ENCODE peak calls at places on chromosomes 2 and 18, in seven cellular contexts. One of them, this sample, is unnamed.

GRCh38 chr2:150802648-150803047 is 315.2 kb upstream of the RND3 start:
- DNase-seq in esophagus squamous epithelium: no peak
- DNase-seq in coronary artery: no peak
- DNase-seq in uterus: no peak
- DNase-seq in GM20000: no peak
- DNase-seq in HFFc6: no peak
- DNase-seq in dorsolateral prefrontal cortex: no peak
- DNase-seq in this sample: no peak

GRCh38 chr18:22485808-22486244 is 68.1 kb upstream of the CTAGE1 start:
- DNase-seq in uterus: no peak
- DNase-seq in esophagus squamous epithelium: no peak
- DNase-seq in coronary artery: no peak
- DNase-seq in HFFc6: peak
- DNase-seq in GM20000: no peak
- DNase-seq in dorsolateral prefrontal cortex: no peak
- DNase-seq in this sample: no peak

GRCh38 chr2:95303191-95303914 is 6.2 kb downstream of the KCNIP3 start:
- DNase-seq in coronary artery: no peak
- DNase-seq in GM20000: no peak
- DNase-seq in dorsolateral prefrontal cortex: peak
- DNase-seq in esophagus squamous epithelium: no peak
- DNase-seq in HFFc6: no peak
- DNase-seq in uterus: no peak
- DNase-seq in this sample: no peak

GRCh38 chr2:48220463-48220862 is 309.5 kb upstream of the STON1 start:
- DNase-seq in coronary artery: no peak
- DNase-seq in esophagus squamous epithelium: no peak
- DNase-seq in uterus: no peak
- DNase-seq in GM20000: no peak
- DNase-seq in dorsolateral prefrontal cortex: no peak
- DNase-seq in HFFc6: no peak
- DNase-seq in this sample: no peak

GRCh38 chr2:17815466-17816184 is 635 bp upstream of the MSGN1 start:
- DNase-seq in dorsolateral prefrontal cortex: no peak
- DNase-seq in uterus: no peak
- DNase-seq in coronary artery: no peak
- DNase-seq in esophagus squamous epithelium: no peak
- DNase-seq in GM20000: no peak
- DNase-seq in HFFc6: no peak
- DNase-seq in this sample: no peak

GRCh38 chr2:119366161-119366648 is 429 bp downstream of the C2orf76 start:
- DNase-seq in coronary artery: no peak
- DNase-seq in HFFc6: peak
- DNase-seq in GM20000: no peak
- DNase-seq in uterus: no peak
- DNase-seq in dorsolateral prefrontal cortex: no peak
- DNase-seq in esophagus squamous epithelium: no peak
- DNase-seq in this sample: peak

GRCh38 chr2:238082151-238082550 is 18.0 kb upstream of the ESPNL start:
- DNase-seq in esophagus squamous epithelium: no peak
- DNase-seq in coronary artery: no peak
- DNase-seq in HFFc6: no peak
- DNase-seq in uterus: no peak
- DNase-seq in dorsolateral prefrontal cortex: no peak
- DNase-seq in GM20000: no peak
- DNase-seq in this sample: no peak

GRCh38 chr2:124883595-124883994 is 858.5 kb downstream of the CNTNAP5 start:
- DNase-seq in coronary artery: no peak
- DNase-seq in uterus: no peak
- DNase-seq in GM20000: no peak
- DNase-seq in esophagus squamous epithelium: no peak
- DNase-seq in dorsolateral prefrontal cortex: no peak
- DNase-seq in HFFc6: no peak
- DNase-seq in this sample: no peak

GRCh38 chr2:156436477-156437085 is 402 bp downstream of the GPD2 start:
- DNase-seq in dorsolateral prefrontal cortex: no peak
- DNase-seq in HFFc6: no peak
- DNase-seq in GM20000: peak
- DNase-seq in coronary artery: no peak
- DNase-seq in esophagus squamous epithelium: no peak
- DNase-seq in uterus: no peak
- DNase-seq in this sample: peak

GRCh38 chr18:35022430-35023001 is 18.7 kb upstream of the MAPRE2 start:
- DNase-seq in dorsolateral prefrontal cortex: no peak
- DNase-seq in HFFc6: no peak
- DNase-seq in GM20000: no peak
- DNase-seq in esophagus squamous epithelium: no peak
- DNase-seq in uterus: no peak
- DNase-seq in coronary artery: no peak
- DNase-seq in this sample: no peak

GRCh38 chr2:227004482-227004881 is 159.5 kb downstream of the COL4A4 start:
- DNase-seq in GM20000: no peak
- DNase-seq in uterus: no peak
- DNase-seq in esophagus squamous epithelium: no peak
- DNase-seq in HFFc6: no peak
- DNase-seq in coronary artery: no peak
- DNase-seq in dorsolateral prefrontal cortex: no peak
- DNase-seq in this sample: no peak

GRCh38 chr2:129757915-129758421 is 221.5 kb upstream of the RAB6C start:
- DNase-seq in coronary artery: peak
- DNase-seq in uterus: no peak
- DNase-seq in esophagus squamous epithelium: no peak
- DNase-seq in dorsolateral prefrontal cortex: no peak
- DNase-seq in GM20000: no peak
- DNase-seq in HFFc6: no peak
- DNase-seq in this sample: no peak

GRCh38 chr2:28995765-28996164 is 14.7 kb downstream of the TOGARAM2 start:
- DNase-seq in uterus: no peak
- DNase-seq in HFFc6: no peak
- DNase-seq in esophagus squamous epithelium: no peak
- DNase-seq in GM20000: no peak
- DNase-seq in coronary artery: no peak
- DNase-seq in dorsolateral prefrontal cortex: no peak
- DNase-seq in this sample: no peak

GRCh38 chr2:127096718-127097470 is 10.1 kb downstream of the BIN1 start:
- DNase-seq in uterus: no peak
- DNase-seq in HFFc6: no peak
- DNase-seq in esophagus squamous epithelium: no peak
- DNase-seq in GM20000: no peak
- DNase-seq in dorsolateral prefrontal cortex: no peak
- DNase-seq in coronary artery: no peak
- DNase-seq in this sample: no peak

GRCh38 chr2:197705912-197706838 is 1.0 kb downstream of the MARS2 start:
- DNase-seq in uterus: no peak
- DNase-seq in dorsolateral prefrontal cortex: no peak
- DNase-seq in esophagus squamous epithelium: no peak
- DNase-seq in GM20000: peak
- DNase-seq in HFFc6: no peak
- DNase-seq in coronary artery: peak
- DNase-seq in this sample: peak

GRCh38 chr2:221454459-221455105 is 117.5 kb downstream of the EPHA4 start:
- DNase-seq in HFFc6: no peak
- DNase-seq in dorsolateral prefrontal cortex: no peak
- DNase-seq in uterus: no peak
- DNase-seq in GM20000: no peak
- DNase-seq in coronary artery: no peak
- DNase-seq in esophagus squamous epithelium: no peak
- DNase-seq in this sample: no peak

GRCh38 chr2:110126926-110127325 is 11.3 kb upstream of the MALL start:
- DNase-seq in HFFc6: no peak
- DNase-seq in uterus: no peak
- DNase-seq in dorsolateral prefrontal cortex: no peak
- DNase-seq in GM20000: no peak
- DNase-seq in coronary artery: no peak
- DNase-seq in esophagus squamous epithelium: no peak
- DNase-seq in this sample: no peak

GRCh38 chr18:64100136-64100922 is 48.6 kb downstream of the LINC00305 start:
- DNase-seq in GM20000: peak
- DNase-seq in HFFc6: no peak
- DNase-seq in uterus: no peak
- DNase-seq in dorsolateral prefrontal cortex: no peak
- DNase-seq in esophagus squamous epithelium: no peak
- DNase-seq in coronary artery: no peak
- DNase-seq in this sample: no peak

GRCh38 chr18:64099244-64099643 is 49.6 kb downstream of the LINC00305 start:
- DNase-seq in esophagus squamous epithelium: no peak
- DNase-seq in uterus: no peak
- DNase-seq in GM20000: no peak
- DNase-seq in coronary artery: no peak
- DNase-seq in dorsolateral prefrontal cortex: no peak
- DNase-seq in HFFc6: no peak
- DNase-seq in this sample: no peak

GRCh38 chr18:64103979-64104378 is 44.9 kb downstream of the LINC00305 start:
- DNase-seq in uterus: no peak
- DNase-seq in GM20000: no peak
- DNase-seq in esophagus squamous epithelium: no peak
- DNase-seq in dorsolateral prefrontal cortex: no peak
- DNase-seq in HFFc6: no peak
- DNase-seq in coronary artery: no peak
- DNase-seq in this sample: no peak
- TF ChIP-seq CTCF in uterus: no peak
- TF ChIP-seq CTCF in GM20000: no peak
- TF ChIP-seq CTCF in esophagus squamous epithelium: no peak
- TF ChIP-seq CTCF in dorsolateral prefrontal cortex: no peak
- TF ChIP-seq CTCF in HFFc6: peak
- TF ChIP-seq CTCF in coronary artery: no peak
- TF ChIP-seq CTCF in this sample: no peak

DNA sequence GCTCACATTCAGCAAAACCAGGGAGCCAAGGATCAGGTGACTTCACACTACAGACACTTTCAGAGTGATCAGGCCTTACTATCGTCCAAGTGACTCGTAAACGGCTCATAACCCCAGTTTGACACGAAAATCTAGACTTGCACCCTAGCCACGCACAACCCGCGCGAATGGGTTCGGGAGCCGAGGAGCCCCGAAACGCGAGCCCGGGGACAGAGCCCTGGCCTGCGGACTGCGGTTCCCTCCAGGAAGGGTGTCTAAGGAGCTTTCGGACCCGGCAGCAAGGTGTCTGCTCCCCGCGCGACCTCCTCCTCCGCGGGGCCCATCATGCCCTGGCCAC is 759 bp downstream of the ATL2 start:
- DNase-seq in GM20000: peak
- DNase-seq in HFFc6: peak
- DNase-seq in coronary artery: no peak
- DNase-seq in dorsolateral prefrontal cortex: no peak
- DNase-seq in uterus: peak
- DNase-seq in esophagus squamous epithelium: no peak
- DNase-seq in this sample: no peak
- TF ChIP-seq CTCF in GM20000: no peak
- TF ChIP-seq CTCF in HFFc6: no peak
- TF ChIP-seq CTCF in coronary artery: no peak
- TF ChIP-seq CTCF in dorsolateral prefrontal cortex: no peak
- TF ChIP-seq CTCF in uterus: no peak
- TF ChIP-seq CTCF in esophagus squamous epithelium: no peak
- TF ChIP-seq CTCF in this sample: no peak

GRCh38 chr2:74197049-74197448 is 1.4 kb upstream of the MTHFD2 start:
- DNase-seq in coronary artery: no peak
- DNase-seq in HFFc6: no peak
- DNase-seq in GM20000: no peak
- DNase-seq in uterus: no peak
- DNase-seq in esophagus squamous epithelium: no peak
- DNase-seq in dorsolateral prefrontal cortex: no peak
- DNase-seq in this sample: no peak

GRCh38 chr2:74188696-74189095 is 9.7 kb upstream of the MTHFD2 start:
- DNase-seq in HFFc6: no peak
- DNase-seq in dorsolateral prefrontal cortex: no peak
- DNase-seq in coronary artery: no peak
- DNase-seq in uterus: no peak
- DNase-seq in GM20000: no peak
- DNase-seq in esophagus squamous epithelium: no peak
- DNase-seq in this sample: no peak

GRCh38 chr2:74188018-74188601 is 9.4 kb upstream of the MOB1A start:
- DNase-seq in GM20000: no peak
- DNase-seq in uterus: no peak
- DNase-seq in coronary artery: no peak
- DNase-seq in esophagus squamous epithelium: no peak
- DNase-seq in dorsolateral prefrontal cortex: no peak
- DNase-seq in HFFc6: peak
- DNase-seq in this sample: no peak

GRCh38 chr2:74194799-74195198 is 3.6 kb upstream of the MTHFD2 start:
- DNase-seq in uterus: no peak
- DNase-seq in coronary artery: no peak
- DNase-seq in GM20000: no peak
- DNase-seq in esophagus squamous epithelium: no peak
- DNase-seq in dorsolateral prefrontal cortex: no peak
- DNase-seq in HFFc6: no peak
- DNase-seq in this sample: no peak

DNA sequence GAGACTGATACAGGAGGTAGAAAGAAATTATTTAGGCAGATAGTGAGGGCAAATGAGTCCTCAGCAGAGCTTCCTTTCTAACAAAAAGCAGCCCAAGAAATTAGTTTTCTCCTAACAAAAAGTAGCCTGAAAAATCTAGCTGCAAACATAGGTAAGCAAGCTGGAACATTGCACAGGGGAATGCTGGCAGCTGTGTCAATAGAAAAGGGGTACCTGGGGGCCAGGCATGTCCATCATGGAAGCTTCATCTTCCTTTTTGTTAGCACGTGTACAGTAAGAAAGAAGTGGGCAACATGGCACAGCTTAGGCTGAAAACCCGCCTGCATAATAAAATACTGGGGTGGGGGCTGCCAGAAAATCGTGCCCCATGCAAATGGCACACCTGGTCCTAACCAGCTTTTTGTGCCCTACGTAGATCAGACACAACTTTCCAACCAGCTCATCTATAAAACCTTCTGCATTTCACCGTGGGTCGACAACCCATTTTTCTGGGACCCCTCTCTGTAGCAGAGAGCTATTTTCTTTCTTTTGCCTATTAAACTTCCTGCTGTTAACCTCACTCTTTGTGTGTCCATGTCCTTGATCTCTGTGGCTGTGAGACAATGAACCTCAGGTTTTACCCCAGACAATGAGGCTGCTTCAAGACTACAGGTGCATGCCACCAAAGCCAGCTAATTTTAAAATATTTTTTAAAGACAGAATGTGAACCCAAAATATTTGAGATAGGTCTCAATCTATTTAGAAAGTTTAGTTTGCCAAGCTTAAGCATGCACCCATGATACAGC is 6.6 kb upstream of the MTHFD2 start:
- DNase-seq in HFFc6: no peak
- DNase-seq in coronary artery: no peak
- DNase-seq in GM20000: no peak
- DNase-seq in uterus: no peak
- DNase-seq in esophagus squamous epithelium: no peak
- DNase-seq in dorsolateral prefrontal cortex: no peak
- DNase-seq in this sample: no peak
- TF ChIP-seq CTCF in HFFc6: no peak
- TF ChIP-seq CTCF in coronary artery: no peak
- TF ChIP-seq CTCF in GM20000: no peak
- TF ChIP-seq CTCF in uterus: no peak
- TF ChIP-seq CTCF in esophagus squamous epithelium: no peak
- TF ChIP-seq CTCF in dorsolateral prefrontal cortex: no peak
- TF ChIP-seq CTCF in this sample: no peak

DNA sequence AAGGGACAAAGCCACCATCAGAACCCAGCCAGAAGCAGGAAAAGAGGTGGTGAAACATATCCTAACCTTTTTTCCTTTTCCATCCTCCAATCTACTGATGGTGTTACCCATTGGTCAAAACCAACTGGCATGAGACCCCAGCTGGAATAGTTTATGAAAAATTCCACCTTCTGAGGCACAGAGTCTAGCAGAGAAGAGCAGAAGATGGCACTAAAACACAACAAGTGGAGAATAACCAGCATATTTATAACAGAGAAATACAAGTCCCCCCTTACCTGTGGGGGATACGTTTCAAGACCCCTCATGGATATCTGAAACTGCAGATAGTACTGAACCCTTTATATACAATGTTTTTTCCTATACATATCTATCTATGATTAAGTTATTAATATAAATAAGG is 4.9 kb upstream of the INPP1 start:
- DNase-seq in coronary artery: no peak
- DNase-seq in GM20000: no peak
- DNase-seq in dorsolateral prefrontal cortex: no peak
- DNase-seq in uterus: no peak
- DNase-seq in HFFc6: no peak
- DNase-seq in esophagus squamous epithelium: no peak
- DNase-seq in this sample: no peak
- TF ChIP-seq CTCF in coronary artery: no peak
- TF ChIP-seq CTCF in GM20000: no peak
- TF ChIP-seq CTCF in dorsolateral prefrontal cortex: peak
- TF ChIP-seq CTCF in uterus: no peak
- TF ChIP-seq CTCF in HFFc6: no peak
- TF ChIP-seq CTCF in esophagus squamous epithelium: no peak
- TF ChIP-seq CTCF in this sample: no peak